ENCODE peak calls at places on chromosomes 13 and 19, in five cellular contexts. One of them, this sample, is unnamed.

GRCh38 chr13:99442273-99442895 is 58.9 kb upstream of the TM9SF2 start:
- DNase-seq in CD4-positive, alpha-beta T cell: peak
- DNase-seq in PC-3: peak
- DNase-seq in heart left ventricle: no peak
- DNase-seq in left ventricle myocardium inferior: no peak
- DNase-seq in this sample: peak

GRCh38 chr19:13376537-13376936 is 129.7 kb downstream of the CACNA1A start:
- DNase-seq in CD4-positive, alpha-beta T cell: no peak
- DNase-seq in PC-3: no peak
- DNase-seq in heart left ventricle: no peak
- DNase-seq in left ventricle myocardium inferior: no peak
- DNase-seq in this sample: no peak

GRCh38 chr19:34479396-34479795 is 2.2 kb upstream of the WTIP start:
- DNase-seq in CD4-positive, alpha-beta T cell: no peak
- DNase-seq in PC-3: no peak
- DNase-seq in heart left ventricle: no peak
- DNase-seq in left ventricle myocardium inferior: no peak
- DNase-seq in this sample: no peak

GRCh38 chr19:29311391-29311790 is 98.4 kb upstream of the UQCRFS1 start:
- DNase-seq in CD4-positive, alpha-beta T cell: no peak
- DNase-seq in PC-3: no peak
- DNase-seq in heart left ventricle: no peak
- DNase-seq in left ventricle myocardium inferior: no peak
- DNase-seq in this sample: no peak

GRCh38 chr19:1062387-1063029 is 4.5 kb upstream of the ARHGAP45 start:
- DNase-seq in CD4-positive, alpha-beta T cell: no peak
- DNase-seq in PC-3: no peak
- DNase-seq in heart left ventricle: no peak
- DNase-seq in left ventricle myocardium inferior: no peak
- DNase-seq in this sample: peak

GRCh38 chr13:21898461-21898860 is 227.6 kb downstream of the FGF9 start:
- DNase-seq in CD4-positive, alpha-beta T cell: no peak
- DNase-seq in PC-3: no peak
- DNase-seq in heart left ventricle: no peak
- DNase-seq in left ventricle myocardium inferior: no peak
- DNase-seq in this sample: no peak

GRCh38 chr13:110471833-110472162 is 89.7 kb downstream of the RAB20 start:
- DNase-seq in CD4-positive, alpha-beta T cell: no peak
- DNase-seq in PC-3: no peak
- DNase-seq in heart left ventricle: no peak
- DNase-seq in left ventricle myocardium inferior: peak
- DNase-seq in this sample: no peak

GRCh38 chr13:107144432-107144831 is 576.5 kb upstream of the ARGLU1 start:
- DNase-seq in CD4-positive, alpha-beta T cell: no peak
- DNase-seq in PC-3: peak
- DNase-seq in heart left ventricle: no peak
- DNase-seq in left ventricle myocardium inferior: no peak
- DNase-seq in this sample: no peak

GRCh38 chr19:6729573-6730152 is 7.7 kb downstream of the GPR108 start:
- DNase-seq in CD4-positive, alpha-beta T cell: no peak
- DNase-seq in PC-3: no peak
- DNase-seq in heart left ventricle: no peak
- DNase-seq in left ventricle myocardium inferior: no peak
- DNase-seq in this sample: no peak

GRCh38 chr19:35142531-35143230 is 374 bp upstream of the FXYD7 start:
- DNase-seq in CD4-positive, alpha-beta T cell: peak
- DNase-seq in PC-3: peak
- DNase-seq in heart left ventricle: peak
- DNase-seq in left ventricle myocardium inferior: peak
- DNase-seq in this sample: peak

GRCh38 chr13:97237388-97237787 is 15.3 kb downstream of the MBNL2 start:
- DNase-seq in CD4-positive, alpha-beta T cell: no peak
- DNase-seq in PC-3: no peak
- DNase-seq in heart left ventricle: no peak
- DNase-seq in left ventricle myocardium inferior: no peak
- DNase-seq in this sample: no peak

GRCh38 chr13:101397742-101398141 is 18.6 kb downstream of the NALCN start:
- DNase-seq in CD4-positive, alpha-beta T cell: no peak
- DNase-seq in PC-3: peak
- DNase-seq in heart left ventricle: no peak
- DNase-seq in left ventricle myocardium inferior: no peak
- DNase-seq in this sample: peak

GRCh38 chr19:43572172-43572588 is 3.1 kb downstream of the XRCC1 start:
- DNase-seq in CD4-positive, alpha-beta T cell: no peak
- DNase-seq in PC-3: no peak
- DNase-seq in heart left ventricle: no peak
- DNase-seq in left ventricle myocardium inferior: no peak
- DNase-seq in this sample: no peak

DNA sequence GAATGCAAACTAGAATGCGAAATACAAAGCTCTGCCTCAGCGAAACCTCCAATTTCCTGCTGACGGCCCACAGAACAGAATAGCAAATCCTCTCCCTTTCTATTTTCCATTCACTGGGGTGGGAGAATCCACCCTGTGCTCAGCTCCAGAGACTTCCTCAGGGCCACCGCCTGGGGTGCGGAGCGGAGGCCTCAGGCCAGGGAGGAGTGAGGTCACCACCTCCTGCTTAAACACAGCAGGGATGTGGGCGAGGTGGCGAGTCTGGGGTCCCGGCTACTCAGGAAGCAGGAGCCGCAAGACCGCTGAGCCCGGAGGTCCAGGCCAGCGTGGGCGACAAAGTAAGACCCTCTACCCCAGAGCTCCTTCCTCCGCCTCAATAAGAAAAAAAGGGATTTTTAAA is 666 bp upstream of the ZNF320 start:
- DNase-seq in CD4-positive, alpha-beta T cell: no peak
- DNase-seq in PC-3: no peak
- DNase-seq in heart left ventricle: no peak
- DNase-seq in left ventricle myocardium inferior: no peak
- DNase-seq in this sample: no peak
- H3K27ac ChIP-seq in CD4-positive, alpha-beta T cell: no peak
- H3K27ac ChIP-seq in PC-3: no peak
- H3K27ac ChIP-seq in heart left ventricle: peak
- H3K27ac ChIP-seq in left ventricle myocardium inferior: peak
- H3K27ac ChIP-seq in this sample: peak

GRCh38 chr19:49338691-49339363 is 3.6 kb downstream of the CD37 start:
- DNase-seq in CD4-positive, alpha-beta T cell: no peak
- DNase-seq in PC-3: peak
- DNase-seq in heart left ventricle: peak
- DNase-seq in left ventricle myocardium inferior: peak
- DNase-seq in this sample: peak
- TF ChIP-seq CTCF in CD4-positive, alpha-beta T cell: no peak
- TF ChIP-seq CTCF in PC-3: no peak
- TF ChIP-seq CTCF in heart left ventricle: no peak
- TF ChIP-seq CTCF in left ventricle myocardium inferior: no peak
- TF ChIP-seq CTCF in this sample: no peak

DNA sequence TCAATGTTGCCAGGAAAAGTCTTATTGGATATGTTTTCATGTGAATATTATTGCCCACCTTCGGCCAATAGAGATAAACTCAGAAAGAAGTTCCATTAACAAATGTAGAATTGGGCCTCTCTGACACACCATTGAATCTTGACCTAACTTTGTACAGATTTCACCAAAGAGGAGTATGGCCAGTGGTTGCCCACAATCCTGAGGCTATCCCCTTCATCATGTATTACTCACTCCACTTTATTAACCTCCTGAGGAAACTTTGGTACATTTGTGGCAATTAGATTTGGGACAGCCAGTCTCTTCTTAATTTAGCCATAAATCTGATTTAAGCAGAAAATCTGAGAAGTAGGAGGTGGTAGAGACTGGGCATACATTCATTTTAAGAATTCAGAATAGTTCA is 53.3 kb upstream of the POSTN start:
- DNase-seq in CD4-positive, alpha-beta T cell: no peak
- DNase-seq in PC-3: peak
- DNase-seq in heart left ventricle: no peak
- DNase-seq in left ventricle myocardium inferior: no peak
- DNase-seq in this sample: no peak
- H3K27ac ChIP-seq in CD4-positive, alpha-beta T cell: no peak
- H3K27ac ChIP-seq in PC-3: peak
- H3K27ac ChIP-seq in heart left ventricle: no peak
- H3K27ac ChIP-seq in left ventricle myocardium inferior: no peak
- H3K27ac ChIP-seq in this sample: no peak

DNA sequence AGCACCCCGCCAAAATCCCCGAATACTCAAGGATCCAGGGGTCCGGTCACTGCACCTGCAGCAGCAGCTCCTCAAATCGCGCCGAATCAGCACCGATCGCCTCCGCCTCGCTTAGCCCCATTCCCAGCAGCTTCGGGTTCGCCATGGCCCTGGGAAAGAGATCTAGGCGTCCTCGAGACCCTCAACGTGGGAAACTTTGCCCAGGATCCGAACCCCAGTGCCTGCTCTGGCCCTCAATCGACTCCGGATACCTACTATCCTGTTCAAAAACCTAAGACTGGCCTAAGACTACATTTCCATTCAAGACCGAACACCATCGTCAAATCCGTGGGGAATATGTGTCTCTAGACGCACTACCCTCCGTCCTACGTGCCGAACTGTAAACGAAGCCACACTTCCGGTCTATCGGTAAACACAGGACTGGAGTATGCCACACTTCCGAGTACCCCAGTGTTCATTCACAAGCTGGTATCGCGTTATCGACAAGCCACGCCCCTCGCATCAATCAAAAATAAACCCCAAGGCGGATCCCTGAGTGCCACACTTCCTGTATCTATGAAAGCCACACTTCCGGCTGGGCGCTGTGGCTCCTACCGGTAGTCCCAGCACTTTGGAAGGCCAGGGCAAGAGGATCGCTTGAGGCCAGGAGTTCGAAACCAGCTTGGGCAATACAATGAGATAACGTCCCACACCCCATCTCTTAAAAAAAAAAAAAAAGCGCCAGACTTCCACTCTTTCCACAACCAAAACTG is at the start of gene PIH1D1:
- DNase-seq in CD4-positive, alpha-beta T cell: peak
- DNase-seq in PC-3: peak
- DNase-seq in heart left ventricle: peak
- DNase-seq in left ventricle myocardium inferior: peak
- DNase-seq in this sample: peak
- TF ChIP-seq CTCF in CD4-positive, alpha-beta T cell: no peak
- TF ChIP-seq CTCF in PC-3: no peak
- TF ChIP-seq CTCF in heart left ventricle: no peak
- TF ChIP-seq CTCF in left ventricle myocardium inferior: peak
- TF ChIP-seq CTCF in this sample: no peak

GRCh38 chr19:45553464-45553863 is 31.1 kb downstream of the OPA3 start:
- DNase-seq in CD4-positive, alpha-beta T cell: no peak
- DNase-seq in PC-3: no peak
- DNase-seq in heart left ventricle: no peak
- DNase-seq in left ventricle myocardium inferior: no peak
- DNase-seq in this sample: no peak
- H3K27ac ChIP-seq in CD4-positive, alpha-beta T cell: no peak
- H3K27ac ChIP-seq in PC-3: no peak
- H3K27ac ChIP-seq in heart left ventricle: no peak
- H3K27ac ChIP-seq in left ventricle myocardium inferior: no peak
- H3K27ac ChIP-seq in this sample: no peak

GRCh38 chr19:53812335-53812734 is 11.8 kb downstream of the NLRP12 start:
- DNase-seq in CD4-positive, alpha-beta T cell: no peak
- DNase-seq in PC-3: peak
- DNase-seq in heart left ventricle: no peak
- DNase-seq in left ventricle myocardium inferior: no peak
- DNase-seq in this sample: no peak
- TF ChIP-seq CTCF in CD4-positive, alpha-beta T cell: no peak
- TF ChIP-seq CTCF in PC-3: peak
- TF ChIP-seq CTCF in heart left ventricle: no peak
- TF ChIP-seq CTCF in left ventricle myocardium inferior: no peak
- TF ChIP-seq CTCF in this sample: no peak